ENCODE peak calls at places on chromosomes 1 and 21, in six cellular contexts. K is cardiac muscle cell, T is GM13976, J is AG10803, C is OCI-LY7, O is epithelial cell of esophagus. M is an unnamed sample.

GRCh38 chr1:23422313-23422877 is 2.2 kb downstream of the TCEA3 start:
- DNase-seq in C (no peak), J (peak; percentile 81), O (peak; percentile 52), T (no peak), K (peak; percentile 15), M (peak; percentile 47)

GRCh38 chr1:181114574-181115366 is 26.3 kb downstream of the IER5 start:
- DNase-seq in O (no peak), K (no peak), C (no peak), J (no peak), T (no peak), M (no peak)

GRCh38 chr1:73909043-73909567 is 288.9 kb downstream of the LRRIQ3 start:
- DNase-seq in O (no peak), J (no peak), T (no peak), C (no peak), K (no peak), M (no peak)

GRCh38 chr21:32412998-32413504 is 545 bp downstream of the EVA1C start:
- DNase-seq in O (peak; percentile 40), J (no peak), K (no peak), T (no peak), C (no peak), M (no peak)

GRCh38 chr1:26317612-26318337 is at the start of gene CD52:
- DNase-seq in T (peak; percentile 82), J (no peak), C (peak; percentile 87), K (no peak), O (no peak), M (no peak)

GRCh38 chr1:50023292-50024159 is at the start of gene AGBL4:
- DNase-seq in C (no peak), T (peak; percentile 36), O (peak; percentile 46), K (peak; percentile 8), J (peak; percentile 4), M (no peak)

GRCh38 chr21:45768011-45768740 is 124.7 kb downstream of the PCBP3 start:
- DNase-seq in T (peak; percentile 16), J (peak; percentile 41), O (no peak), K (no peak), C (no peak), M (no peak)

GRCh38 chr21:44765231-44766013 is 36.2 kb downstream of the UBE2G2 start:
- DNase-seq in O (peak; percentile 63), J (no peak), C (no peak), K (no peak), T (peak; percentile 43), M (peak; percentile 5)

GRCh38 chr1:246971969-246972368 is 35.9 kb downstream of the ZNF695 start:
- DNase-seq in K (no peak), J (no peak), O (no peak), C (no peak), T (no peak), M (no peak)

GRCh38 chr1:16167331-16168143 is 11.7 kb upstream of the EPHA2 start:
- DNase-seq in J (no peak), C (peak; percentile 73), K (peak; percentile 81), T (peak; percentile 91), O (no peak), M (no peak)

GRCh38 chr1:228555074-228555989 is 68.2 kb downstream of the RNF187 start:
- DNase-seq in K (no peak), C (peak; percentile 11), T (no peak), J (no peak), O (no peak), M (no peak)

GRCh38 chr1:228794810-228795209 is 59.5 kb downstream of the RHOU start:
- DNase-seq in J (no peak), O (no peak), K (no peak), T (peak; percentile 47), C (no peak), M (no peak)

GRCh38 chr1:157077394-157077793 is 22.2 kb downstream of the ETV3L start:
- DNase-seq in O (no peak), C (no peak), K (no peak), T (no peak), J (no peak), M (no peak)

GRCh38 chr1:157069596-157069995 is 24.1 kb upstream of the ARHGEF11 start:
- DNase-seq in J (no peak), K (no peak), T (no peak), O (no peak), C (no peak), M (no peak)

GRCh38 chr1:157073944-157074685 is 25.5 kb downstream of the ETV3L start:
- DNase-seq in O (peak; percentile 82), C (peak; percentile 23), J (peak; percentile 69), K (peak; percentile 74), T (peak; percentile 68), M (peak; percentile 57)
- TF ChIP-seq CTCF in O (peak; percentile 64), C (peak; percentile 54), J (peak; percentile 63), K (peak; percentile 68), T (peak; percentile 68), M (peak; percentile 79)

GRCh38 chr1:21781971-21782867 is 730 bp downstream of the USP48 start:
- DNase-seq in O (peak; percentile 71), J (peak; percentile 65), C (peak; percentile 76), T (peak; percentile 55), K (peak; percentile 66), M (peak; percentile 28)
- TF ChIP-seq CTCF in O (peak; percentile 43), J (peak; percentile 53), C (peak; percentile 59), T (peak; percentile 52), K (peak; percentile 29), M (peak; percentile 51)

DNA sequence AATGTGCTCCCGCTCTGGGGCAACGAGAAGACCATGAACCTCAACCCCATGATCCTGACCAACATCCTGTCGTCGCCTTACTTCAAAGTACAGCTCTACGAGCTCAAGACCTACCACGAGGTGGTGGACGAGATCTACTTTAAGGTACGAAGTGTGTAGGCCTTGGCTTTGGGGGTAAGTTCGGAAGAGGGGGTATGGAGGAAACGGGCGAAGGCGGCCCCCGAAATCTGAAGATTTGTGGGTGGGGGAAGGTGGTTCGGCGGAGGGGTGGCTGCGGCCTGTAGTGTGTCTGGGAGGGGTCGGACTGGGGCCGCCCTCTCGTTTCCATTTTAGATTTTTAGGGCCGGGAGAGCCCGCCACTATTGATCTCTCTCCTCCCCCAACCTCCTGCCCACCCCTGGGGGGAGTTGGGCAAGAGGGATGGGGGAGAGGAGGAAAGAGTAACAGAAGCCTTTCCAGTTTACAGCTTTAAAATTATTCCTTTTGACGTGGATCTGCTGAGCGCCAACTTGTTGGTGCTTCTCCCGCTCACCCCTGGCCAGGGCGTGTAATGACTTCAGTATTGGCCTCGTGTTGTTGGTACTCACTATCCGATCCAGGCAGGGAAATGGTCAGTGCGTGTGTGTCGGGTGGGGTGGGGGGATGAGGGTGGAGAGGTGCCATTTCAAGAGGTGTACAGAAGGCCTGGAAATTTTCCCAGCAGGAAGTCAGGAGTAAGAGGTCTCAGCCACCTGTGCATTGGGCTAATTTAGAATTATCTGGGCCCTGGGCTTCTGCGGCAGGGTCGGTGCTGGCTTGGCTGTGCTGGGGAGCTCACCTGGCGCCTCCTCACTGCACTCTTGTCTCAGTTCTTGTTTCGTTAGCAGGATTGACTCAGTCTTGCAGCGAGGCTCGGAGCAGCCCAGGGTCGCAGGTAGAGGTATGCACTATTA is 880 bp downstream of the PRPF38B start:
- DNase-seq in T (peak; percentile 68), K (peak; percentile 48), O (peak; percentile 73), J (peak; percentile 69), C (peak; percentile 87), M (peak; percentile 64)
- TF ChIP-seq CTCF in T (peak; percentile 33), K (peak; percentile 33), O (peak; percentile 38), J (peak; percentile 39), C (peak; percentile 59), M (peak; percentile 51)

DNA sequence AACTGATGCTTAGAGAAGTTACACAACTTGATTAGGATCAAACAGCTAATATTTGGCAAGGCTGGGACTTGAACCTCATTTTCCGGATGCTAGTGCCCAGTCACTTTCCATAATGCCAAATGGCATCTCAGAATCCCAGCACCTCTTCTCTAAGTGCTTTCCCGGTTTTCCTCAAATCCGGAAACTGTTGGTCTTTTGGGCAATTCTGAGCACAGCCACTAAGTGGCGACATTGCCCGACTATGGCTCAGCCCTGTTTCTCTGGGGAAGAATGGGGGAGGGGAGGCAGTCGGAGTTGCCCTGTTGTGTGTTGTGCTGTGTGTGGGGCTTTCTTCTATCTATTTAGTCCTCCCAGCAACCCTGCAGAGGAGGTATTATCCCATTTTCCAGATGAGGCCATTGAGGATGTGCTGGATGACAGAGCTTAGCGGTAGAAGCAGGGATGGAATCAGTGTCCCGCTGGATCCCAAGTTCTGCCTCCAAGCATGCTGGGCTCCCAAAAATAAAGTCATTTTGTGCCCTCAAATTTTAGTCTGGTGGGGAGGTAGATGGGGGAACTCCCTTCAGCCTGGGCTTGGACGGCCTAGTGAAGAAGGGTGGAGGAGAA is 175.0 kb downstream of the FCRL5 start:
- DNase-seq in T (no peak), J (peak; percentile 26), C (peak; percentile 55), K (peak; percentile 60), O (peak; percentile 41), M (peak; percentile 25)
- TF ChIP-seq CTCF in T (peak; percentile 44), J (peak; percentile 70), C (peak; percentile 89), K (peak; percentile 66), O (peak; percentile 74), M (peak; percentile 81)

GRCh38 chr1:30471307-30471706 is 252.1 kb downstream of the MATN1 start:
- DNase-seq in T (no peak), K (no peak), J (no peak), C (no peak), O (no peak), M (no peak)
- TF ChIP-seq CTCF in T (no peak), K (no peak), J (no peak), C (no peak), O (no peak), M (no peak)

DNA sequence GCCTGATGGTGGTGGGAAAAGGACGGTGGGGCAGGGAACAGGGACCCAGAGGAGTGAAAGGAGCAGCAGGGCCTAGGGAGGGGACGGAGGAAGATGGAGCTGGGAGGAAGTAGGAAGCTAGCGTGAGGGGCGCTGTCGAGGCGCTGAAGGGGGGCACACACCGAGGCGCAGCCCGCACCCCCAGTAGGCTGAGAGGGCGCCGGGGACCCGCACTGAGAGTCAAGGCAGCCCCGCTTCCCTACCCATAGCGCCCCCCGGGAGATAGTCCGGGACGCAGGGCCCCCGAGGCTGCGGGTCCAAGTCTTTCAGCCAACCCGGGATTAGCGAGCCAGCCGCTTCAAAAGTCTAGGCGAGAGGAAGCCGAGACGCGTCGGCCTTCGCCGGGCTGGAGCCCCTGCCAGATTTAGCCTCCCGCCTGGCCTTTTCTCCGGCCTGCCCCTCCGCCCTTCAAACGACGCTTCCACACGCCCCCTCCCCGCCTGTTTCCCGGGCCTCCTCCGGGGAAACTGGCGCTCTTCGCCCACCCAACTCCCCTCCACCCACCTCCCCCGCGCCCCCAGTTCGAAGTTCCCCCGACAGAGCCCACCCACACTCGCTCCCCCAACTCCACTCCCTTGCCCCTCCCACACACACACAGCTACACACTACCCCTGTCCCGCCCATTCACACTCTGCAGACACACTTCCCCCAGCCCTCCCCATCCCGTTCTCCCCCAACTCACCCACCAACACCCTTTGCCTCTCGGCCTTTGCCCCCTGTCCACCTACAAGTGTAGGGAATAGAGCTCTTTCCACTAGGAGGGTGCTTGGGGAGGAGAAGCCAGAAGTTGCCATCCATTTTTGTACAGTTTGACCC is 7.8 kb upstream of the PROX1 start:
- DNase-seq in K (peak; percentile 49), J (no peak), C (no peak), T (no peak), O (no peak), M (no peak)
- TF ChIP-seq CTCF in K (no peak), J (no peak), C (no peak), T (no peak), O (no peak), M (no peak)

M was measured in HFFc6.